ENCODE peak calls at places on chromosomes 12 and 14, in nine cellular contexts. B is Panc1; Q is kidney epithelial cell; O is effector memory CD4-positive, alpha-beta T cell; L is CD8-positive, alpha-beta T cell; K is foreskin fibroblast; Y is MM.1S; S is upper lobe of right lung; P is astrocyte. X is an unnamed sample.

GRCh38 chr12:105573574-105573973 is 243.1 kb downstream of the C12orf75 start:
- DNase-seq in B (no peak), Q (peak), O (no peak), L (no peak), K (no peak), Y (no peak), S (no peak), P (no peak), X (no peak)

GRCh38 chr14:38210587-38211257 is 3.0 kb downstream of the SSTR1 start:
- DNase-seq in B (no peak), Q (no peak), O (no peak), L (no peak), K (peak), Y (no peak), S (peak), P (peak), X (no peak)

GRCh38 chr14:56491299-56492285 is 88.0 kb upstream of the TMEM260 start:
- DNase-seq in B (peak), Q (peak), O (no peak), L (peak), K (peak), Y (peak), S (no peak), P (peak), X (peak)

GRCh38 chr12:48197549-48197966 is 5.5 kb downstream of the OR10AD1 start:
- DNase-seq in B (peak), Q (no peak), O (no peak), L (no peak), K (no peak), Y (peak), S (no peak), P (no peak), X (no peak)

GRCh38 chr14:88553886-88554457 is 835 bp downstream of the PTPN21 start:
- DNase-seq in B (no peak), Q (no peak), O (no peak), L (no peak), K (no peak), Y (no peak), S (no peak), P (peak), X (no peak)

GRCh38 chr14:91509083-91509877 is 830 bp downstream of the PPP4R3A start:
- DNase-seq in B (no peak), Q (no peak), O (peak), L (peak), K (peak), Y (peak), S (peak), P (no peak), X (no peak)

GRCh38 chr12:110993425-110993824 is 73.0 kb upstream of the MYL2 start:
- DNase-seq in B (no peak), Q (no peak), O (no peak), L (no peak), K (no peak), Y (no peak), S (no peak), P (no peak), X (no peak)

GRCh38 chr12:26239508-26240328 is 44.3 kb downstream of the SSPN start:
- DNase-seq in B (no peak), Q (peak), O (no peak), L (no peak), K (peak), Y (no peak), S (no peak), P (peak), X (no peak)

GRCh38 chr14:74368026-74368425 is 19.8 kb downstream of the VRTN start:
- DNase-seq in B (no peak), Q (no peak), O (no peak), L (no peak), K (no peak), Y (no peak), S (no peak), P (no peak), X (no peak)

GRCh38 chr12:107794451-107794850 is 19.9 kb downstream of the ASCL4 start:
- DNase-seq in B (no peak), Q (no peak), O (no peak), L (no peak), K (no peak), Y (no peak), S (no peak), P (no peak), X (no peak)

GRCh38 chr12:40692617-40693502 is 621 bp downstream of the CNTN1 start:
- DNase-seq in B (no peak), Q (no peak), O (no peak), L (no peak), K (no peak), Y (no peak), S (peak), P (no peak), X (no peak)

GRCh38 chr12:40697566-40698257 is 5.5 kb downstream of the CNTN1 start:
- DNase-seq in B (no peak), Q (no peak), O (no peak), L (no peak), K (no peak), Y (no peak), S (no peak), P (no peak), X (no peak)

GRCh38 chr12:40689576-40689975 is 2.7 kb upstream of the CNTN1 start:
- DNase-seq in B (no peak), Q (no peak), O (no peak), L (no peak), K (no peak), Y (no peak), S (no peak), P (no peak), X (no peak)

GRCh38 chr12:40691913-40692616 is at the start of gene CNTN1:
- DNase-seq in B (no peak), Q (no peak), O (no peak), L (no peak), K (peak), Y (peak), S (peak), P (peak), X (no peak)

GRCh38 chr12:40693503-40693863 is 1.2 kb downstream of the CNTN1 start:
- DNase-seq in B (no peak), Q (no peak), O (no peak), L (no peak), K (no peak), Y (no peak), S (no peak), P (no peak), X (no peak)
- H3K4me3 ChIP-seq in B (no peak), Q (no peak), O (no peak), L (no peak), K (no peak), Y (peak), S (peak), P (no peak), X (no peak)

DNA sequence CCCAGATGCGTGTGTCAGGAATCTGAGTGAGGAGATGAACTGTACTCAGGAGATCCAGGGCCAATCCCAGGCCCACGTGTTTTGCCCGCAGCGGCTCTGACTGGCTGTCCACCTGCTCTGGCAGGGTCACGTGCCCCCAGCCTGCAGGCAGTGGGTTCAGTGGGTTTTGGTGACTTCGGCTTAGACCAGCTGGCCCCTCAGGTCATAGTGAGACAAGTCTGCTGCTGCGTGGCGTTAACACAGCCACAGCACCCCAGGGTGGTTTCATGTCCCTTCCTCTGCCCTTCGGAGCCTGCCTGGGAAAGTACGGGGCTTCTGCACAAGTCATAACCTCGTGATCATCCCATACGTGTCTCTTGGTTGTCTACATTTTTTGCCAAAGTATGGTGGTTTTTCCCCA is 2.6 kb downstream of the FBRSL1 start:
- DNase-seq in B (no peak), Q (no peak), O (no peak), L (no peak), K (no peak), Y (no peak), S (no peak), P (no peak), X (no peak)
- H3K4me3 ChIP-seq in B (no peak), Q (no peak), O (peak), L (peak), K (no peak), Y (no peak), S (no peak), P (no peak), X (no peak)

GRCh38 chr12:124939428-124940142 is 25.1 kb upstream of the UBC start:
- DNase-seq in B (peak), Q (no peak), O (peak), L (peak), K (peak), Y (peak), S (peak), P (peak), X (peak)

GRCh38 chr12:124940393-124941169 is 26.1 kb upstream of the UBC start:
- DNase-seq in B (no peak), Q (no peak), O (peak), L (peak), K (peak), Y (peak), S (peak), P (peak), X (peak)

GRCh38 chr12:124940143-124940392 is 25.6 kb upstream of the UBC start:
- DNase-seq in B (no peak), Q (no peak), O (no peak), L (no peak), K (no peak), Y (no peak), S (no peak), P (no peak), X (no peak)

GRCh38 chr12:124938606-124939427 is 24.4 kb upstream of the UBC start:
- DNase-seq in B (no peak), Q (no peak), O (peak), L (peak), K (peak), Y (peak), S (peak), P (peak), X (no peak)

DNA sequence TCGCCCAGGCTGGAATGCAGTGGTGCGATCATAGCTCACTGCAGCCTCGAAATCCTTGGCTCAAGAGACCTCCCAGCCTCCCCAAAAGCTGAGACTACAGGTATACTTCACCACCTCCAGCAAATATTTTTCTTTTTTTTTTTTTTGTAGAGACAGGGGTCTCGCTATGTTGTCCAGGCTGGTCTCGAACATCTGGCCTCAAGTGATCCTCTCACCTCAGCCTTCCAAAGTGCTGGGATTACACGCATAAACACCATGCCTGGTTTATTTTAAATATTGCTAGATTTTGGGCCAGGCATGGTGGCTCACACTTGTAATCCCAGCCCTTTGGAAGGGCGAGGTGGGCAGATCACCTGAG is 26.7 kb upstream of the UBC start:
- DNase-seq in B (no peak), Q (no peak), O (no peak), L (no peak), K (no peak), Y (no peak), S (no peak), P (no peak), X (no peak)
- H3K4me3 ChIP-seq in B (peak), Q (peak), O (peak), L (peak), K (peak), Y (peak), S (peak), P (peak), X (peak)

GRCh38 chr14:85090681-85091080 is 439.3 kb upstream of the FLRT2 start:
- DNase-seq in B (no peak), Q (no peak), O (no peak), L (no peak), K (no peak), Y (no peak), S (no peak), P (peak), X (no peak)

GRCh38 chr14:85088231-85088630 is 441.7 kb upstream of the FLRT2 start:
- DNase-seq in B (no peak), Q (no peak), O (no peak), L (no peak), K (no peak), Y (no peak), S (no peak), P (peak), X (no peak)

DNA sequence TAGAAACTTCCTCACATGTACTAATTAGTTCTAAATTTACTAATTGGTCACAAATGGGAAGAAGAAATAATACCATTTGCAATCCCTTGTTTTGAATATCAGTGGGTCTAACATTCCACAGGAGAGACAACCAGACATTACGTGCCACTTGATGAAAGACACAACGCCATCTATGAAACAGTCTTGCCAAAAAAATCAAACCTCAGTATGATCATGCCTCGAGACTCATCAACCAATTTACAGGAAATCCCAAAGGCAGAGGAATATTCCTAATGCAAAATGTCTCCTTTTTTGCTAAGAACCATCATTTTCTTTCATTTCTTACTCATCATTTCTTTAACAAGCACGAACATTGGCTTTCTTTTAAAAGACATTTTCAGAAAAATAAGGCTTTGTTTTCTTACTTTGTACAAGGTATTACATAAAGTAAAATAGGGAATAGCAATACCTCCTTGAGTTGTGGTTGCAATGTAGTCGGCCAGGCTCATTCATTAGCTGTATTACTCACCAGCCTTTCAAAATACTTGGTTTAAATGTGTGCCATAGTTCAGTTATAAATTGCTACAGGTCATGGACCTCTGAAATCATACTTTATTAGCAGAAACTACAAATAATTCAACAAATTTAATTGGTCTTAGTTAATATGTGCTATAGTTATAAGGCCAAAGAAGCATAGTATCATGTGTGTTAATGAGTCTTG is 436.2 kb upstream of the FLRT2 start:
- DNase-seq in B (no peak), Q (no peak), O (no peak), L (no peak), K (no peak), Y (no peak), S (no peak), P (peak), X (no peak)
- H3K4me3 ChIP-seq in B (no peak), Q (no peak), O (no peak), L (no peak), K (no peak), Y (no peak), S (no peak), P (no peak), X (no peak)

DNA sequence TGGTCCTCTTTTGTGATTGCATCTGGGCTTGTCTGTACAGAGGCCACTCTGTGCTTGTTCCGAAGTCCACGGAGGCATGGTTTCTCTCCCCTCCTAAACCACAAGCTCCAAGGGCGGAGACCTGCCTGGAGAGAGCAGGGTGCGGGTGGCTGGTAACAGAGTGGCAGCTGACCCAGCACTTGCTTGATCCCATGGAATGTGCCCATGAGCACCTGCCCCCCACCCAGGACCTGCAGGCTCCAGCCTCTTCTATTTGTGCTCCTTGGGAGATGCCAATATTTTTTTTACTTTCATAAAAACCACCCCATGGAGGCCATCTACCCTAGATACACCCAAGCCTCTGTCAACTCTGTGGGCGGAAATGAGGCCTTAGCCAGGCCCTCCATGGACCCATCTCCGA is 104.7 kb downstream of the PRMT8 start:
- DNase-seq in B (no peak), Q (no peak), O (no peak), L (no peak), K (no peak), Y (no peak), S (peak), P (no peak), X (no peak)
- H3K4me3 ChIP-seq in B (no peak), Q (no peak), O (no peak), L (no peak), K (no peak), Y (no peak), S (no peak), P (no peak), X (no peak)